ENCODE peak calls at places on chromosomes 2 and 18, in four cellular contexts. One of them, this sample, is unnamed.

GRCh38 chr2:48122166-48122565 is 215.9 kb upstream of the FBXO11 start:
- DNase-seq in H4: no peak
- DNase-seq in CD4-positive, alpha-beta T cell: no peak
- DNase-seq in GOT3: no peak
- DNase-seq in this sample: no peak

GRCh38 chr18:52333860-52334259 is 6.1 kb upstream of the DCC start:
- DNase-seq in H4: no peak
- DNase-seq in CD4-positive, alpha-beta T cell: no peak
- DNase-seq in GOT3: no peak
- DNase-seq in this sample: no peak

GRCh38 chr2:26654061-26654340 is 12.8 kb upstream of the CIB4 start:
- DNase-seq in H4: no peak
- DNase-seq in CD4-positive, alpha-beta T cell: no peak
- DNase-seq in GOT3: no peak
- DNase-seq in this sample: no peak

GRCh38 chr2:8884812-8885211 is 47.4 kb upstream of the KIDINS220 start:
- DNase-seq in H4: no peak
- DNase-seq in CD4-positive, alpha-beta T cell: no peak
- DNase-seq in GOT3: no peak
- DNase-seq in this sample: no peak

GRCh38 chr2:190646780-190647626 is 1.9 kb upstream of the NAB1 start:
- DNase-seq in H4: no peak
- DNase-seq in CD4-positive, alpha-beta T cell: no peak
- DNase-seq in GOT3: no peak
- DNase-seq in this sample: no peak

GRCh38 chr2:190986221-190986953 is 27.6 kb downstream of the STAT1 start:
- DNase-seq in H4: no peak
- DNase-seq in CD4-positive, alpha-beta T cell: no peak
- DNase-seq in GOT3: no peak
- DNase-seq in this sample: no peak

GRCh38 chr2:15316370-15316814 is 244.7 kb downstream of the NBAS start:
- DNase-seq in H4: no peak
- DNase-seq in CD4-positive, alpha-beta T cell: no peak
- DNase-seq in GOT3: no peak
- DNase-seq in this sample: peak

GRCh38 chr2:218890369-218890768 is 9.7 kb downstream of the WNT10A start:
- DNase-seq in H4: no peak
- DNase-seq in CD4-positive, alpha-beta T cell: no peak
- DNase-seq in GOT3: no peak
- DNase-seq in this sample: no peak

GRCh38 chr2:184178229-184178628 is 420.1 kb upstream of the ZNF804A start:
- DNase-seq in H4: no peak
- DNase-seq in CD4-positive, alpha-beta T cell: no peak
- DNase-seq in GOT3: no peak
- DNase-seq in this sample: no peak

GRCh38 chr18:44556296-44556695 is 124.4 kb upstream of the SETBP1 start:
- DNase-seq in H4: no peak
- DNase-seq in CD4-positive, alpha-beta T cell: no peak
- DNase-seq in GOT3: no peak
- DNase-seq in this sample: no peak

GRCh38 chr2:181770145-181770544 is 89.8 kb upstream of the NEUROD1 start:
- DNase-seq in H4: no peak
- DNase-seq in CD4-positive, alpha-beta T cell: no peak
- DNase-seq in GOT3: no peak
- DNase-seq in this sample: no peak

GRCh38 chr2:10452334-10452733 is 4.2 kb upstream of the ODC1 start:
- DNase-seq in H4: peak
- DNase-seq in CD4-positive, alpha-beta T cell: no peak
- DNase-seq in GOT3: peak
- DNase-seq in this sample: no peak

GRCh38 chr2:207768891-207769596 is 662 bp downstream of the FZD5 start:
- DNase-seq in H4: no peak
- DNase-seq in CD4-positive, alpha-beta T cell: no peak
- DNase-seq in GOT3: no peak
- DNase-seq in this sample: no peak

GRCh38 chr18:73688161-73688560 is 459.5 kb downstream of the FBXO15 start:
- DNase-seq in H4: no peak
- DNase-seq in CD4-positive, alpha-beta T cell: no peak
- DNase-seq in GOT3: no peak
- DNase-seq in this sample: no peak

GRCh38 chr2:197309369-197310231 is 980 bp downstream of the ANKRD44 start:
- DNase-seq in H4: no peak
- DNase-seq in CD4-positive, alpha-beta T cell: peak
- DNase-seq in GOT3: no peak
- DNase-seq in this sample: peak

GRCh38 chr2:65611488-65611887 is 179.1 kb upstream of the SPRED2 start:
- DNase-seq in H4: no peak
- DNase-seq in CD4-positive, alpha-beta T cell: no peak
- DNase-seq in GOT3: no peak
- DNase-seq in this sample: no peak

GRCh38 chr2:232696609-232697058 is 497 bp upstream of the GIGYF2 start:
- DNase-seq in H4: no peak
- DNase-seq in CD4-positive, alpha-beta T cell: no peak
- DNase-seq in GOT3: no peak
- DNase-seq in this sample: no peak

GRCh38 chr2:15126373-15126772 is 434.8 kb downstream of the NBAS start:
- DNase-seq in H4: no peak
- DNase-seq in CD4-positive, alpha-beta T cell: no peak
- DNase-seq in GOT3: no peak
- DNase-seq in this sample: no peak

GRCh38 chr2:225002039-225002655 is 40.1 kb downstream of the DOCK10 start:
- DNase-seq in H4: peak
- DNase-seq in CD4-positive, alpha-beta T cell: peak
- DNase-seq in GOT3: no peak
- DNase-seq in this sample: peak

GRCh38 chr2:199458017-199458805 is 472 bp upstream of the SATB2 start:
- DNase-seq in H4: peak
- DNase-seq in CD4-positive, alpha-beta T cell: no peak
- DNase-seq in GOT3: peak
- DNase-seq in this sample: peak

GRCh38 chr2:108982259-108982679 is 6.8 kb downstream of the EDAR start:
- DNase-seq in H4: peak
- DNase-seq in CD4-positive, alpha-beta T cell: no peak
- DNase-seq in GOT3: no peak
- DNase-seq in this sample: no peak

GRCh38 chr2:145910416-145910815 is 1390.5 kb upstream of the ZEB2 start:
- DNase-seq in H4: no peak
- DNase-seq in CD4-positive, alpha-beta T cell: no peak
- DNase-seq in GOT3: no peak
- DNase-seq in this sample: no peak

GRCh38 chr2:174792309-174793025 is 28.2 kb upstream of the CHRNA1 start:
- DNase-seq in H4: no peak
- DNase-seq in CD4-positive, alpha-beta T cell: no peak
- DNase-seq in GOT3: no peak
- DNase-seq in this sample: no peak

GRCh38 chr2:109185338-109185737 is 56.3 kb downstream of the SH3RF3 start:
- DNase-seq in H4: peak
- DNase-seq in CD4-positive, alpha-beta T cell: no peak
- DNase-seq in GOT3: peak
- DNase-seq in this sample: no peak

GRCh38 chr2:219509780-219510511 is 4.3 kb upstream of the ASIC4 start:
- DNase-seq in H4: peak
- DNase-seq in CD4-positive, alpha-beta T cell: peak
- DNase-seq in GOT3: no peak
- DNase-seq in this sample: peak

GRCh38 chr18:73626859-73627258 is 520.8 kb downstream of the FBXO15 start:
- DNase-seq in H4: no peak
- DNase-seq in CD4-positive, alpha-beta T cell: no peak
- DNase-seq in GOT3: no peak
- DNase-seq in this sample: no peak

GRCh38 chr18:41490861-41491260 is 464.2 kb upstream of the PIK3C3 start:
- DNase-seq in H4: no peak
- DNase-seq in CD4-positive, alpha-beta T cell: no peak
- DNase-seq in GOT3: no peak
- DNase-seq in this sample: no peak

This sample was measured in CD8-positive, alpha-beta T cell.